ENCODE peak calls at places on chromosome 3, in four cellular contexts. E is omental fat pad, D is Calu3, U is breast epithelium. C is an unnamed sample.

GRCh38 chr3:76871655-76872054 is 168.2 kb upstream of the ROBO2 start:
- DNase-seq in U (no peak), D (no peak), E (no peak), C (no peak)

GRCh38 chr3:171077261-171077660 is 50.7 kb upstream of the SLC2A2 start:
- DNase-seq in E (no peak), U (no peak), D (no peak), C (no peak)

GRCh38 chr3:63911395-63911900 is 735 bp downstream of the SCAANT1 start:
- DNase-seq in D (no peak), E (no peak), U (no peak), C (no peak)

GRCh38 chr3:127670761-127671522 is 1.8 kb upstream of the ABTB1 start:
- DNase-seq in E (peak), U (peak), D (no peak), C (no peak)

GRCh38 chr3:123799544-123800351 is 84.4 kb downstream of the MYLK start:
- DNase-seq in U (no peak), E (no peak), D (peak), C (peak)

GRCh38 chr3:4606915-4607314 is 113.8 kb downstream of the ITPR1 start:
- DNase-seq in U (no peak), D (no peak), E (no peak), C (no peak)

GRCh38 chr3:13376091-13376490 is 44.0 kb downstream of the NUP210 start:
- DNase-seq in E (no peak), U (no peak), D (no peak), C (no peak)

GRCh38 chr3:149120051-149120972 is 9.1 kb upstream of the HPS3 start:
- DNase-seq in E (no peak), U (no peak), D (peak), C (no peak)

GRCh38 chr3:71785594-71786472 is 885 bp upstream of the PROK2 start:
- DNase-seq in U (no peak), E (no peak), D (no peak), C (no peak)

GRCh38 chr3:194184265-194184751 is 48.4 kb downstream of the HES1 start:
- DNase-seq in E (no peak), D (no peak), U (no peak), C (peak)

GRCh38 chr3:168574455-168575158 is 478.9 kb upstream of the GOLIM4 start:
- DNase-seq in E (no peak), D (no peak), U (no peak), C (no peak)

GRCh38 chr3:168582503-168582902 is 486.8 kb upstream of the GOLIM4 start:
- DNase-seq in U (no peak), E (no peak), D (no peak), C (no peak)

GRCh38 chr3:168581718-168582332 is 486.1 kb upstream of the GOLIM4 start:
- DNase-seq in D (no peak), E (no peak), U (no peak), C (no peak)

GRCh38 chr3:168575750-168576149 is 480.0 kb upstream of the GOLIM4 start:
- DNase-seq in U (no peak), E (no peak), D (no peak), C (no peak)

GRCh38 chr3:168579010-168579409 is 483.3 kb upstream of the GOLIM4 start:
- DNase-seq in E (no peak), U (no peak), D (no peak), C (no peak)
- TF ChIP-seq CTCF in E (no peak), U (no peak), D (no peak), C (no peak)

GRCh38 chr3:157354254-157354653 is 82.4 kb upstream of the PTX3 start:
- DNase-seq in U (no peak), E (no peak), D (no peak), C (no peak)

GRCh38 chr3:157353657-157354056 is 83.0 kb upstream of the PTX3 start:
- DNase-seq in U (no peak), E (no peak), D (no peak), C (no peak)

GRCh38 chr3:157355276-157355675 is 81.4 kb upstream of the PTX3 start:
- DNase-seq in D (no peak), E (no peak), U (no peak), C (no peak)

GRCh38 chr3:157356541-157356940 is 80.1 kb upstream of the PTX3 start:
- DNase-seq in D (no peak), E (no peak), U (no peak), C (no peak)

DNA sequence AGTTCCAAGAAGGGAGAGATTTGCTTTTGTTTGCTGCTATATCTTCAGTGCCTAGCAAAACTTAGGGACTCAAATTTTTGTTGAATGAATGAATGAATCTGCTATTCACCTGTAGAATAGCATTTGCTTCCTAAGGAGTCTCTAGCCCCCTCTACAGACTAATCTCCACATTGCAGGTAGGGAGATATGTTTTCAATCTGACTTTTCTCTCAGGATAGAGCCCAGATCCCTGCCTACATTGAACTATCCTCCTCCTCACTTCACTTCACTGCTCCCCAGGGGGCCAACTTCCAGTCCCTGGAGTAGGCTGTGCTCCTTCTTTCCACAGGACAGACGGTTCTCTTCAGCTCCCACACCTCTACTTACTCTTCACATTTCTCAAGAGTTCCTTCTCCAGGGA is 81.9 kb upstream of the PTX3 start:
- DNase-seq in U (no peak), D (peak), E (no peak), C (no peak)
- TF ChIP-seq CTCF in U (no peak), D (peak), E (no peak), C (peak)

DNA sequence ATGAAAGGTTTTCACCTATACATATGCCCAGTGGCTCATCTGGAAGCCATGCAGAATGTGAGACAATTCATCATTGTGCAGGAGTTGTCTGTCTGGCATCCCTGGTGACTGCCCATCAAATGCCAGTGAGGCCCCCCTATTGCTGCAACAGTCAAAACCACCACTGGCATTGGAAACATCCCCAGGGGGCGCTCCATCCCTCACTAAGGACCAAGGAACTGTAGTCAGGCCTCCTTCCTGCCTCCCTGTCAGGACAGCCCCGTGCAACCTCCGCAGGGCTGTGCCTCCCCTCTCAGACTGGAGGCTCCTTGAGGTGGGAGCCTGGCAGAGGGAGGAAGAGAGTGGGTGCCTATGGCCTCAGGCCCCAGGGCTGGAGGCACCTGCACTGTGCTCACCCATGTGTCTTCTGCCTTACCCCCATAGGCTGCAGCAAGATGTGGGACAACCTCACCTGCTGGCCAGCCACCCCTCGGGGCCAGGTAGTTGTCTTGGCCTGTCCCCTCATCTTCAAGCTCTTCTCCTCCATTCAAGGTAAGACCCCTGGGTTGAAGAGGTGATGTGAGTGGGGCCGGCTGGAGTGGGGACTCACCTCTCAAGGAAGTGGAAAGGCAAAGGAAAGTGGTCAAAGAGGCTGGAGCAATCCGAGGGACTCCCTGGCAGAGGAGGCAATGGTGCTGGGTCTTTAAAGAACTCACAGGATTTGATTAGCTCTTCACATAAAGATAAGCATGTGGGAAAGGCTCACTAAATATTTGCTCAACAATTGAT is 16.5 kb downstream of the VIPR1 start:
- DNase-seq in E (no peak), D (no peak), U (no peak), C (no peak)
- TF ChIP-seq CTCF in E (no peak), D (no peak), U (no peak), C (no peak)

GRCh38 chr3:15331072-15331605 is 1.2 kb downstream of the SH3BP5 start:
- DNase-seq in U (no peak), D (no peak), E (no peak), C (no peak)
- TF ChIP-seq CTCF in U (no peak), D (no peak), E (no peak), C (no peak)

DNA sequence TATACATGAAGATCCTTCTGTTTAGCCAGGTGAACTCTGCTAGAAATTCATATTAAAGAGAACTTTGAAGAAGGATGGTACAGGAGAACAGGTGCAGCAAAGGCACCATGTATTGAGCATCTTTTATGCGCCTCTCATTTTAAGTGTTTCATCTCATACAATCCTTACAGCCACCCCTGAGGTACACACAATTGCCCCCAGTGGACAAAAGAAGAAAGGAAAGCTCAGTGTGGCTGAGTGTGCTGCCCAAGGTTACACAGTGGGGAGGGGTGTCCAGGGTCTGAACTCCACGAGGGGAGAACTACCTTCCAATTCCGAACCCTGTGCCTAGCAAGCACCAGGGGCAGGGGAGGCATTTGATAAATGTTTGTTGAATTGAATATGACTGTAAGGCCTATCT is 98.6 kb downstream of the MECOM start:
- DNase-seq in E (no peak), D (peak), U (no peak), C (no peak)
- TF ChIP-seq CTCF in E (no peak), D (peak), U (no peak), C (no peak)

DNA sequence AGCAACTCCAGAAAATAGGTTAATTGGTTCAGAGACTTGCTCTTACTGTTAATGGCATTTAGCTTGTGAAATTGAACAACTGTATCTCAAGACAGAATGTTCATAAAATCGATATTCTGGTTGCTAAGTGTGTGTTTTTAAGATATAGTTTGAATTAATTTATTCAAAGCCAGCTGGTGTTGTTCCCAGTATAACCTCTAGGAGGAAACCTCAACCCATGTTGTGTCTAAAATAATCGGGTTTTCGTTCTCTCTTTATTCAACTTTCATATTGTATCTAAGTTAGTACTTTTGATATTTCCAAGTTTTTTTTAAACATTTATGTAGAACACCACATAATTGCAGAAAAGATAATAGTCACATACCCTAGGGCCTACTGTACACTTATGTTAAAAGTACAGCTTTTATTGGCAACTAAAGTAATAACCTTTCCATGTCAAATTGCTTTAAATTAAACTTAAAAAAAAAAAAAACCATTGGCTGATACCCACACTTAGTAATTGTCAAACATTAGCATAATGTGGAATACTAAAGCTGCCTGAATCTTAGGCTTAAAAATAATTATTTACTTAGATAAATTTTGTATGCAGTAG is 90.9 kb downstream of the SAMMSON start:
- DNase-seq in U (no peak), E (no peak), D (peak), C (no peak)
- TF ChIP-seq CTCF in U (peak), E (no peak), D (peak), C (peak)